ENCODE peak calls at places on chromosome 22, in six cellular contexts. L is GM23248, G is PC-3, E is HCT116, Q is SK-N-SH, Z is MM.1S. X is an unnamed sample.

GRCh38 chr22:38172489-38173155 is 9.0 kb downstream of the PLA2G6 start:
- DNase-seq in L (peak), G (peak), E (no peak), Q (no peak), Z (no peak), X (no peak)

GRCh38 chr22:37739000-37739399 is 42.2 kb downstream of the TRIOBP start:
- DNase-seq in L (peak), G (no peak), E (no peak), Q (no peak), Z (no peak), X (no peak)

GRCh38 chr22:30423296-30423958 is 2.1 kb upstream of the MTFP1 start:
- DNase-seq in L (peak), G (no peak), E (no peak), Q (no peak), Z (peak), X (no peak)

GRCh38 chr22:23012081-23012622 is 58.2 kb upstream of the GNAZ start:
- DNase-seq in L (no peak), G (no peak), E (no peak), Q (no peak), Z (peak), X (no peak)

GRCh38 chr22:25702046-25702445 is 39.9 kb upstream of the MYO18B start:
- DNase-seq in L (peak), G (peak), E (no peak), Q (peak), Z (peak), X (no peak)

GRCh38 chr22:16958475-16958874 is 49.5 kb downstream of the GAB4 start:
- DNase-seq in L (no peak), G (no peak), E (no peak), Q (no peak), Z (no peak), X (no peak)

GRCh38 chr22:31870890-31871289 is 73.4 kb upstream of the YWHAH start:
- DNase-seq in L (peak), G (peak), E (no peak), Q (no peak), Z (no peak), X (no peak)

GRCh38 chr22:33272866-33273265 is 214.7 kb upstream of the SYN3 start:
- DNase-seq in L (no peak), G (no peak), E (no peak), Q (no peak), Z (no peak), X (no peak)

GRCh38 chr22:46537221-46537945 is at the start of gene CELSR1:
- DNase-seq in L (peak), G (peak), E (no peak), Q (peak), Z (no peak), X (peak)

GRCh38 chr22:35475545-35475944 is 65.1 kb upstream of the RASD2 start:
- DNase-seq in L (no peak), G (no peak), E (no peak), Q (no peak), Z (no peak), X (no peak)

GRCh38 chr22:26724414-26724813 is 67.0 kb downstream of the MIAT start:
- DNase-seq in L (no peak), G (no peak), E (no peak), Q (no peak), Z (no peak), X (no peak)

GRCh38 chr22:50308597-50308935 is 1.1 kb upstream of the PLXNB2 start:
- DNase-seq in L (peak), G (no peak), E (no peak), Q (no peak), Z (no peak), X (peak)
- H3K9ac ChIP-seq in L (no peak), G (no peak), E (no peak), Q (no peak), Z (peak), X (no peak)

GRCh38 chr22:19704355-19705015 is 9.8 kb upstream of the SEPTIN5 start:
- DNase-seq in L (no peak), G (no peak), E (no peak), Q (no peak), Z (no peak), X (no peak)
- TF ChIP-seq EZH2phosphoT487 in L (no peak), G (no peak), E (no peak), Q (no peak), Z (no peak), X (no peak)

GRCh38 chr22:43919106-43919965 is 4.3 kb upstream of the PNPLA3 start:
- DNase-seq in L (peak), G (peak), E (no peak), Q (peak), Z (no peak), X (no peak)
- H3K9ac ChIP-seq in L (no peak), G (no peak), E (no peak), Q (no peak), Z (no peak), X (no peak)

GRCh38 chr22:43088616-43088978 is 594 bp downstream of the TTLL1 start:
- DNase-seq in L (peak), G (no peak), E (no peak), Q (peak), Z (no peak), X (no peak)

GRCh38 chr22:43085658-43086606 is 3.3 kb downstream of the TTLL1 start:
- DNase-seq in L (no peak), G (no peak), E (no peak), Q (no peak), Z (peak), X (no peak)

GRCh38 chr22:43090130-43090789 is 1.1 kb upstream of the TTLL1 start:
- DNase-seq in L (peak), G (peak), E (peak), Q (peak), Z (peak), X (peak)

GRCh38 chr22:43092085-43092484 is 2.9 kb upstream of the TTLL1 start:
- DNase-seq in L (no peak), G (no peak), E (no peak), Q (no peak), Z (no peak), X (no peak)

GRCh38 chr22:43088979-43089717 is at the start of gene TTLL1:
- DNase-seq in L (peak), G (peak), E (peak), Q (peak), Z (peak), X (peak)
- TF ChIP-seq EZH2phosphoT487 in L (no peak), G (no peak), E (no peak), Q (no peak), Z (no peak), X (no peak)

X was measured in neural progenitor cell.